ENCODE peak calls at places on chromosomes 1 and 21, in four cellular contexts. C is activated gamma-delta T cell treated with Interleukin-2 at 50 U/mL for 16 hours, J is sigmoid colon, V is upper lobe of right lung. Z is an unnamed sample.
A peak's percentile ranks its signal among the peaks of the same experiment; 100 is the strongest.

GRCh38 chr1:61140056-61140549 is 57.7 kb downstream of the NFIA start:
- DNase-seq in C (no peak), J (no peak), V (no peak), Z (no peak)

GRCh38 chr21:14956826-14957225 is 108.0 kb downstream of the NRIP1 start:
- DNase-seq in C (no peak), J (no peak), V (no peak), Z (no peak)

GRCh38 chr1:89953929-89954328 is 41.0 kb upstream of the ZNF326 start:
- DNase-seq in C (no peak), J (no peak), V (no peak), Z (no peak)

GRCh38 chr1:146051452-146051852 is 29.9 kb upstream of the HJV start:
- DNase-seq in C (no peak), J (peak; percentile 63), V (no peak), Z (no peak)

GRCh38 chr1:151513626-151514101 is 2.5 kb downstream of the CGN start:
- DNase-seq in C (no peak), J (peak; percentile 24), V (peak; percentile 87), Z (peak; percentile 62)

GRCh38 chr1:6888870-6889269 is 103.6 kb downstream of the CAMTA1 start:
- DNase-seq in C (no peak), J (no peak), V (no peak), Z (no peak)

GRCh38 chr1:117534995-117535467 is 70.8 kb upstream of the TENT5C start:
- DNase-seq in C (peak; percentile 9), J (no peak), V (no peak), Z (peak; percentile 92)

GRCh38 chr1:2854151-2854550 is 52.7 kb upstream of the TTC34 start:
- DNase-seq in C (no peak), J (no peak), V (no peak), Z (no peak)

GRCh38 chr1:157982111-157982510 is 11.3 kb upstream of the KIRREL1 start:
- DNase-seq in C (no peak), J (no peak), V (no peak), Z (no peak)

GRCh38 chr21:44079846-44080245 is 27.4 kb upstream of the PWP2 start:
- DNase-seq in C (no peak), J (no peak), V (no peak), Z (no peak)

GRCh38 chr1:204128964-204129896 is 22.6 kb downstream of the ETNK2 start:
- DNase-seq in C (peak; percentile 55), J (peak; percentile 91), V (peak; percentile 90), Z (peak; percentile 88)

GRCh38 chr21:42818328-42818749 is 61.0 kb downstream of the WDR4 start:
- DNase-seq in C (peak; percentile 65), J (peak; percentile 79), V (peak; percentile 81), Z (peak; percentile 78)

GRCh38 chr21:35204850-35205564 is 155.9 kb upstream of the RUNX1 start:
- DNase-seq in C (no peak), J (peak; percentile 89), V (peak; percentile 80), Z (peak; percentile 40)

GRCh38 chr1:212526111-212526491 is 82.5 kb upstream of the ATF3 start:
- DNase-seq in C (no peak), J (no peak), V (no peak), Z (no peak)

GRCh38 chr1:32353431-32353830 is 8.9 kb downstream of the FAM229A start:
- DNase-seq in C (no peak), J (no peak), V (no peak), Z (no peak)

GRCh38 chr1:39646232-39647081 is 7.0 kb upstream of the HEYL start:
- DNase-seq in C (no peak), J (peak; percentile 92), V (peak; percentile 73), Z (peak; percentile 80)

GRCh38 chr1:7827134-7827955 is 25.5 kb downstream of the UTS2 start:
- DNase-seq in C (peak; percentile 37), J (no peak), V (no peak), Z (peak; percentile 6)

GRCh38 chr1:87914396-87914795 is 585.7 kb downstream of the LMO4 start:
- DNase-seq in C (no peak), J (no peak), V (no peak), Z (no peak)

GRCh38 chr1:56686171-56686570 is 41.1 kb downstream of the PRKAA2 start:
- DNase-seq in C (no peak), J (no peak), V (no peak), Z (no peak)

GRCh38 chr1:5949074-5949760 is 43.0 kb downstream of the NPHP4 start:
- DNase-seq in C (no peak), J (no peak), V (no peak), Z (peak; percentile 46)

GRCh38 chr1:184152502-184152901 is 101.0 kb downstream of the TSEN15 start:
- DNase-seq in C (no peak), J (no peak), V (no peak), Z (no peak)

GRCh38 chr1:8987881-8988617 is 38.2 kb downstream of the SLC2A7 start:
- DNase-seq in C (peak; percentile 61), J (peak; percentile 72), V (peak; percentile 74), Z (peak; percentile 67)

GRCh38 chr1:163875927-163876320 is 554.2 kb downstream of the NUF2 start:
- DNase-seq in C (no peak), J (no peak), V (no peak), Z (no peak)